ENCODE peak calls at places on chromosomes 2 and 18, in nine cellular contexts. B is RWPE1; D is dorsolateral prefrontal cortex; Z is stimulated activated CD4-positive, alpha-beta T cell treated with anti-CD3 and anti-CD28 coated beads, Interleukin-4, amount 100 ng/mL, for 24 hours; N is activated CD4-positive, alpha-beta T cell treated with anti-CD3 and anti-CD28 coated beads, Interleukin-2, amount 50 U/mL, for 4 hours; R is SW480; Y is mesenteric fat pad; Q is kidney tubule cell; X is small intestine. I is an unnamed sample.

GRCh38 chr2:27191107-27191829 is 20.6 kb upstream of the ATRAID start:
- DNase-seq in D (no peak), B (peak; percentile 57), N (peak; percentile 25), Z (peak; percentile 43), Q (peak; percentile 40), Y (no peak), X (peak; percentile 66), R (peak; percentile 89), I (peak; percentile 35)

GRCh38 chr2:9107168-9108025 is 99.2 kb upstream of the ASAP2 start:
- DNase-seq in R (no peak), Y (no peak), Q (no peak), N (no peak), B (peak; percentile 53), X (peak; percentile 47), Z (no peak), D (no peak), I (no peak)

GRCh38 chr18:47425365-47425764 is 173.9 kb upstream of the SKOR2 start:
- DNase-seq in Q (no peak), D (no peak), Z (no peak), B (no peak), R (no peak), N (no peak), Y (no peak), X (no peak), I (no peak)

GRCh38 chr2:171855401-171855800 is 38.6 kb downstream of the SLC25A12 start:
- DNase-seq in Q (no peak), N (no peak), Y (no peak), Z (no peak), D (no peak), X (no peak), R (no peak), B (no peak), I (no peak)

GRCh38 chr18:49251451-49251850 is 209.0 kb downstream of the DYM start:
- DNase-seq in R (no peak), Z (no peak), B (no peak), D (no peak), X (no peak), N (no peak), Y (no peak), Q (no peak), I (no peak)

GRCh38 chr2:3526871-3527270 is 7.5 kb upstream of the ADI1 start:
- DNase-seq in D (no peak), X (no peak), Q (no peak), B (no peak), N (no peak), Y (no peak), R (no peak), Z (no peak), I (no peak)

GRCh38 chr2:190093793-190094192 is 31.3 kb upstream of the MSTN start:
- DNase-seq in X (no peak), Y (no peak), Q (no peak), D (no peak), B (no peak), Z (no peak), R (no peak), N (no peak), I (no peak)

GRCh38 chr2:121501554-121501953 is 29.1 kb upstream of the RNU4ATAC start:
- DNase-seq in N (no peak), D (no peak), Z (no peak), B (peak; percentile 30), Y (no peak), Q (no peak), X (no peak), R (no peak), I (no peak)

GRCh38 chr18:65215865-65216466 is 534.8 kb upstream of the CDH7 start:
- DNase-seq in N (no peak), Y (no peak), Z (no peak), Q (no peak), R (no peak), D (no peak), B (no peak), X (no peak), I (no peak)

GRCh38 chr2:97733341-97734035 is 20.1 kb downstream of the ZAP70 start:
- DNase-seq in X (no peak), Q (no peak), Y (peak; percentile 80), Z (no peak), B (no peak), R (no peak), D (no peak), N (no peak), I (no peak)

GRCh38 chr18:40259073-40259472 is 1696.0 kb upstream of the PIK3C3 start:
- DNase-seq in D (no peak), B (no peak), Z (no peak), X (no peak), N (no peak), Y (no peak), R (no peak), Q (no peak), I (no peak)

GRCh38 chr2:157786663-157787363 is 89.3 kb downstream of the ACVR1 start:
- DNase-seq in Y (no peak), B (no peak), Q (no peak), R (no peak), D (no peak), N (no peak), X (no peak), Z (no peak), I (no peak)

GRCh38 chr2:233053928-233054774 is 6.0 kb upstream of the INPP5D start:
- DNase-seq in Z (peak; percentile 80), R (peak; percentile 48), N (peak; percentile 65), X (peak; percentile 60), Q (peak; percentile 62), B (peak; percentile 82), Y (peak; percentile 90), D (no peak), I (peak; percentile 78)

GRCh38 chr2:113685471-113685870 is 58.4 kb downstream of the RABL2A start:
- DNase-seq in B (no peak), R (no peak), N (no peak), D (no peak), Q (no peak), Z (no peak), Y (no peak), X (no peak), I (no peak)

GRCh38 chr18:36672437-36673344 is 156.1 kb downstream of the TPGS2 start:
- DNase-seq in Y (no peak), X (no peak), Z (no peak), N (no peak), D (no peak), Q (no peak), B (peak; percentile 69), R (no peak), I (no peak)

GRCh38 chr2:239724851-239725550 is 300.1 kb downstream of the NDUFA10 start:
- DNase-seq in Y (no peak), B (no peak), X (no peak), Q (no peak), Z (no peak), N (no peak), D (peak; percentile 38), R (no peak), I (no peak)

GRCh38 chr18:28045176-28045810 is 131.6 kb downstream of the CDH2 start:
- DNase-seq in Y (no peak), B (no peak), Z (no peak), X (no peak), R (no peak), N (no peak), D (no peak), Q (peak; percentile 92), I (no peak)

GRCh38 chr2:179049546-179050311 is at the start of gene CCDC141:
- DNase-seq in R (no peak), D (no peak), Y (no peak), Q (no peak), Z (peak; percentile 5), N (no peak), X (no peak), B (no peak), I (no peak)

GRCh38 chr18:8507361-8507760 is 101.9 kb upstream of the RAB12 start:
- DNase-seq in X (no peak), Z (no peak), B (no peak), Q (no peak), D (no peak), Y (no peak), R (no peak), N (no peak), I (no peak)

GRCh38 chr18:1585881-1586488 is 681.3 kb downstream of the ADCYAP1 start:
- DNase-seq in Z (no peak), R (peak; percentile 51), D (no peak), X (peak; percentile 19), Q (peak; percentile 53), B (peak; percentile 13), Y (no peak), N (no peak), I (peak; percentile 4)

GRCh38 chr2:168490015-168490874 is 34.2 kb downstream of the CERS6 start:
- DNase-seq in R (peak; percentile 55), Z (peak; percentile 64), X (peak; percentile 53), N (peak; percentile 3), Y (no peak), B (peak; percentile 9), D (no peak), Q (peak; percentile 5), I (peak; percentile 3)

GRCh38 chr2:238515411-238515810 is 88.7 kb downstream of the ASB1 start:
- DNase-seq in N (no peak), D (no peak), B (no peak), Y (no peak), R (no peak), Z (no peak), X (no peak), Q (no peak), I (no peak)

GRCh38 chr2:43511199-43511598 is 84.6 kb downstream of the THADA start:
- DNase-seq in B (no peak), D (no peak), R (no peak), X (no peak), N (no peak), Z (no peak), Q (no peak), Y (no peak), I (no peak)

GRCh38 chr2:240986787-240987411 is 11.5 kb upstream of the SNED1 start:
- DNase-seq in Q (no peak), B (no peak), N (no peak), X (no peak), Z (no peak), D (no peak), R (no peak), Y (no peak), I (no peak)

GRCh38 chr2:85925216-85925671 is 36.5 kb upstream of the ST3GAL5 start:
- DNase-seq in Y (no peak), N (no peak), B (no peak), Q (no peak), D (peak; percentile 66), R (no peak), Z (no peak), X (no peak), I (no peak)

GRCh38 chr2:174797792-174798276 is 33.6 kb upstream of the CHRNA1 start:
- DNase-seq in B (no peak), D (no peak), Z (no peak), Q (peak; percentile 44), N (no peak), X (no peak), R (no peak), Y (no peak), I (no peak)

GRCh38 chr18:9135912-9136314 is 668 bp upstream of the ANKRD12 start:
- DNase-seq in X (peak; percentile 67), D (no peak), Z (no peak), R (peak; percentile 77), N (no peak), Y (peak; percentile 91), B (peak; percentile 37), Q (no peak), I (no peak)

GRCh38 chr2:85215074-85216050 is 82.2 kb downstream of the TCF7L1 start:
- DNase-seq in R (no peak), X (peak; percentile 31), Z (no peak), B (no peak), Q (no peak), N (no peak), Y (no peak), D (peak; percentile 49), I (no peak)

GRCh38 chr2:43038034-43038719 is 188.2 kb downstream of the ZFP36L2 start:
- DNase-seq in R (no peak), Q (peak; percentile 29), Z (no peak), X (no peak), D (peak; percentile 21), B (no peak), N (no peak), Y (no peak), I (no peak)

GRCh38 chr2:238728322-238729260 is 119.3 kb upstream of the TWIST2 start:
- DNase-seq in N (no peak), D (no peak), R (no peak), Q (no peak), B (peak; percentile 64), Z (no peak), X (no peak), Y (no peak), I (peak; percentile 27)

GRCh38 chr2:44362207-44363015 is 664 bp downstream of the CAMKMT start:
- DNase-seq in B (peak; percentile 48), Z (peak; percentile 45), N (peak; percentile 33), D (no peak), X (peak; percentile 62), Y (no peak), R (peak; percentile 52), Q (peak; percentile 59), I (peak; percentile 15)

I was measured in H54.